ENCODE peak calls at places on chromosomes 13 and 19, in ten cellular contexts. H, V, X, K, P, L, S, I, Q and C are unnamed samples.

GRCh38 chr19:57317503-57317902 is 2.8 kb upstream of the ZNF543 start:
- DNase-seq in H (no peak), V (no peak), X (no peak), K (no peak), P (no peak), L (peak; percentile 36), S (peak; percentile 54), I (no peak), Q (no peak), C (peak; percentile 45)

GRCh38 chr13:96172066-96172465 is 82.2 kb downstream of the HS6ST3 start:
- DNase-seq in H (no peak), V (no peak), X (no peak), K (no peak), P (no peak), L (no peak), S (no peak), I (no peak), Q (no peak), C (no peak)

GRCh38 chr19:19817357-19817756 is 4.2 kb downstream of the ZNF506 start:
- DNase-seq in H (no peak), V (no peak), X (no peak), K (peak; percentile 89), P (no peak), L (no peak), S (no peak), I (no peak), Q (peak; percentile 37), C (no peak)

GRCh38 chr13:40406405-40407138 is 259.9 kb downstream of the FOXO1 start:
- DNase-seq in H (no peak), V (no peak), X (no peak), K (no peak), P (no peak), L (no peak), S (no peak), I (peak; percentile 19), Q (no peak), C (no peak)

GRCh38 chr19:30684613-30685012 is 312.4 kb downstream of the ZNF536 start:
- DNase-seq in H (no peak), V (no peak), X (no peak), K (no peak), P (no peak), L (no peak), S (no peak), I (no peak), Q (no peak), C (no peak)

GRCh38 chr19:6047741-6048231 is 62.5 kb downstream of the RFX2 start:
- DNase-seq in H (peak; percentile 58), V (peak; percentile 36), X (peak; percentile 39), K (no peak), P (no peak), L (peak; percentile 84), S (no peak), I (peak; percentile 47), Q (no peak), C (peak; percentile 28)

GRCh38 chr13:101714195-101714594 is 261.7 kb downstream of the ITGBL1 start:
- DNase-seq in H (no peak), V (no peak), X (no peak), K (no peak), P (no peak), L (no peak), S (no peak), I (no peak), Q (no peak), C (no peak)

GRCh38 chr19:33868076-33868735 is 71.5 kb downstream of the KCTD15 start:
- DNase-seq in H (no peak), V (no peak), X (no peak), K (no peak), P (no peak), L (peak; percentile 75), S (no peak), I (no peak), Q (no peak), C (peak; percentile 68)

GRCh38 chr19:34508540-34508939 is 27.0 kb downstream of the WTIP start:
- DNase-seq in H (no peak), V (no peak), X (no peak), K (no peak), P (no peak), L (peak; percentile 44), S (no peak), I (no peak), Q (no peak), C (no peak)

GRCh38 chr19:13835791-13836723 is 40.8 kb downstream of the ZSWIM4 start:
- DNase-seq in H (no peak), V (no peak), X (peak; percentile 36), K (no peak), P (no peak), L (no peak), S (peak; percentile 82), I (no peak), Q (no peak), C (no peak)

GRCh38 chr19:6076675-6077463 is 33.4 kb downstream of the RFX2 start:
- DNase-seq in H (no peak), V (peak; percentile 56), X (no peak), K (no peak), P (no peak), L (no peak), S (no peak), I (peak; percentile 59), Q (no peak), C (no peak)

GRCh38 chr19:30148039-30148438 is 206.0 kb downstream of the URI1 start:
- DNase-seq in H (no peak), V (no peak), X (no peak), K (no peak), P (no peak), L (no peak), S (no peak), I (no peak), Q (no peak), C (no peak)

GRCh38 chr13:20796791-20797513 is 23.2 kb upstream of the EEF1AKMT1 start:
- DNase-seq in H (no peak), V (no peak), X (no peak), K (no peak), P (no peak), L (no peak), S (no peak), I (no peak), Q (no peak), C (no peak)

GRCh38 chr19:48510421-48511268 is 990 bp downstream of the LMTK3 start:
- DNase-seq in H (peak; percentile 69), V (no peak), X (peak; percentile 78), K (peak; percentile 85), P (peak; percentile 76), L (peak; percentile 80), S (peak; percentile 64), I (no peak), Q (peak; percentile 75), C (peak; percentile 90)

GRCh38 chr13:113497217-113497616 is 6.7 kb upstream of the DCUN1D2 start:
- DNase-seq in H (no peak), V (no peak), X (no peak), K (no peak), P (no peak), L (no peak), S (no peak), I (no peak), Q (no peak), C (no peak)